ENCODE peak calls at places on chromosomes 16 and 17, in five cellular contexts. One of them, this sample, is unnamed.

GRCh38 chr16:49644143-49644460 is 211.8 kb downstream of the ZNF423 start:
- DNase-seq in lung: no peak
- DNase-seq in B cell: no peak
- DNase-seq in suprapubic skin: no peak
- DNase-seq in psoas muscle: no peak
- DNase-seq in this sample: no peak

GRCh38 chr16:53872248-53873221 is 168.6 kb downstream of the FTO start:
- DNase-seq in suprapubic skin: no peak
- DNase-seq in B cell: no peak
- DNase-seq in lung: no peak
- DNase-seq in psoas muscle: no peak
- DNase-seq in this sample: no peak

GRCh38 chr16:80208015-80208414 is 332.8 kb upstream of the DYNLRB2 start:
- DNase-seq in lung: no peak
- DNase-seq in suprapubic skin: no peak
- DNase-seq in B cell: no peak
- DNase-seq in psoas muscle: no peak
- DNase-seq in this sample: no peak

GRCh38 chr16:66274335-66275110 is 92.0 kb upstream of the CDH5 start:
- DNase-seq in psoas muscle: no peak
- DNase-seq in suprapubic skin: peak
- DNase-seq in B cell: no peak
- DNase-seq in lung: no peak
- DNase-seq in this sample: no peak

GRCh38 chr17:45096141-45096540 is 35.0 kb downstream of the NMT1 start:
- DNase-seq in suprapubic skin: no peak
- DNase-seq in lung: no peak
- DNase-seq in B cell: no peak
- DNase-seq in psoas muscle: no peak
- DNase-seq in this sample: no peak

GRCh38 chr16:49019826-49020401 is 261.7 kb downstream of the CBLN1 start:
- DNase-seq in lung: no peak
- DNase-seq in psoas muscle: no peak
- DNase-seq in suprapubic skin: no peak
- DNase-seq in B cell: no peak
- DNase-seq in this sample: no peak

GRCh38 chr16:59905131-59905530 is 1171.0 kb upstream of the GOT2 start:
- DNase-seq in B cell: no peak
- DNase-seq in suprapubic skin: no peak
- DNase-seq in lung: no peak
- DNase-seq in psoas muscle: no peak
- DNase-seq in this sample: no peak

GRCh38 chr16:31063495-31063842 is 10.6 kb downstream of the ZNF668 start:
- DNase-seq in psoas muscle: no peak
- DNase-seq in suprapubic skin: no peak
- DNase-seq in lung: no peak
- DNase-seq in B cell: no peak
- DNase-seq in this sample: no peak

GRCh38 chr16:88437367-88437964 is 15.6 kb upstream of the ZFPM1 start:
- DNase-seq in psoas muscle: peak
- DNase-seq in B cell: peak
- DNase-seq in lung: peak
- DNase-seq in suprapubic skin: no peak
- DNase-seq in this sample: no peak

GRCh38 chr17:41651625-41652460 is 27.5 kb upstream of the KRT17 start:
- DNase-seq in psoas muscle: peak
- DNase-seq in lung: peak
- DNase-seq in suprapubic skin: no peak
- DNase-seq in B cell: no peak
- DNase-seq in this sample: no peak

GRCh38 chr17:35254107-35254802 is 11.4 kb downstream of the SLFN5 start:
- DNase-seq in suprapubic skin: no peak
- DNase-seq in psoas muscle: no peak
- DNase-seq in lung: peak
- DNase-seq in B cell: no peak
- DNase-seq in this sample: no peak

GRCh38 chr17:80833952-80834895 is 157.4 kb upstream of the CHMP6 start:
- DNase-seq in B cell: no peak
- DNase-seq in lung: no peak
- DNase-seq in suprapubic skin: peak
- DNase-seq in psoas muscle: peak
- DNase-seq in this sample: peak

GRCh38 chr16:74760007-74760767 is 14.4 kb downstream of the FA2H start:
- DNase-seq in lung: no peak
- DNase-seq in suprapubic skin: no peak
- DNase-seq in psoas muscle: no peak
- DNase-seq in B cell: no peak
- DNase-seq in this sample: peak

GRCh38 chr16:28930652-28931051 is 1.1 kb upstream of the CD19 start:
- DNase-seq in lung: no peak
- DNase-seq in suprapubic skin: no peak
- DNase-seq in psoas muscle: no peak
- DNase-seq in B cell: peak
- DNase-seq in this sample: no peak

GRCh38 chr17:68036304-68037147 is 991 bp downstream of the KPNA2 start:
- DNase-seq in lung: no peak
- DNase-seq in psoas muscle: no peak
- DNase-seq in B cell: no peak
- DNase-seq in suprapubic skin: no peak
- DNase-seq in this sample: no peak

GRCh38 chr17:78044280-78044835 is 84.2 kb downstream of the TMC6 start:
- DNase-seq in psoas muscle: no peak
- DNase-seq in lung: no peak
- DNase-seq in suprapubic skin: no peak
- DNase-seq in B cell: no peak
- DNase-seq in this sample: no peak

GRCh38 chr16:70691223-70692129 is 5.6 kb upstream of the MTSS2 start:
- DNase-seq in lung: no peak
- DNase-seq in B cell: no peak
- DNase-seq in suprapubic skin: no peak
- DNase-seq in psoas muscle: peak
- DNase-seq in this sample: peak

GRCh38 chr17:63842173-63842539 is 329 bp downstream of the SMARCD2 start:
- DNase-seq in suprapubic skin: no peak
- DNase-seq in lung: no peak
- DNase-seq in psoas muscle: peak
- DNase-seq in B cell: no peak
- DNase-seq in this sample: no peak

GRCh38 chr16:89688395-89688794 is 1.9 kb downstream of the CDK10 start:
- DNase-seq in suprapubic skin: peak
- DNase-seq in lung: no peak
- DNase-seq in B cell: no peak
- DNase-seq in psoas muscle: no peak
- DNase-seq in this sample: no peak

GRCh38 chr17:30961213-30962188 is 9.3 kb upstream of the RNF135 start:
- DNase-seq in lung: no peak
- DNase-seq in suprapubic skin: peak
- DNase-seq in B cell: peak
- DNase-seq in psoas muscle: peak
- DNase-seq in this sample: no peak

GRCh38 chr16:67541391-67542263 is 13.0 kb downstream of the RIPOR1 start:
- DNase-seq in suprapubic skin: no peak
- DNase-seq in lung: no peak
- DNase-seq in B cell: peak
- DNase-seq in psoas muscle: peak
- DNase-seq in this sample: no peak

DNA sequence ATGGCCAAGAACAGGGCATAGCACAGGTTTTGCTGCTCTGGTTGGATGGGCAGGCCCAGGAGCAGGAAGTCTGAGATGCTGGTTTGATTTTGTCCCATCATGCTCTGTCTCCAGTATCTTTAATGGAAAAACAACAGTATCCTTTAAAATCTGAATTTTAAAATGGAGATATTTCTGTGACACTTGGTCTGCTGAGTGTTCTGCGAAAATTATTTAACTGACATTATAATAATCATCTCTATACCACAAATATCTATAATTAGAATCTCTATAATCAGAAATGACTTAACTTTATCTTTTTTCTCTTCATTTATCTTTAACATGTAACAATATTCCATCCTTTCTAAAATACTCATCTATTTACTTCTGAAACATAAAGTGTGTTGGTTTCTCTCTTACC is at the start of gene OR1E1:
- DNase-seq in psoas muscle: no peak
- DNase-seq in suprapubic skin: no peak
- DNase-seq in B cell: no peak
- DNase-seq in lung: no peak
- DNase-seq in this sample: no peak
- TF ChIP-seq CTCF in psoas muscle: no peak
- TF ChIP-seq CTCF in suprapubic skin: no peak
- TF ChIP-seq CTCF in B cell: no peak
- TF ChIP-seq CTCF in lung: no peak
- TF ChIP-seq CTCF in this sample: no peak

GRCh38 chr16:47018223-47018891 is 44.9 kb upstream of the DNAJA2 start:
- DNase-seq in suprapubic skin: no peak
- DNase-seq in lung: peak
- DNase-seq in B cell: peak
- DNase-seq in psoas muscle: no peak
- DNase-seq in this sample: no peak

GRCh38 chr16:47016700-47017133 is 43.2 kb upstream of the DNAJA2 start:
- DNase-seq in suprapubic skin: no peak
- DNase-seq in B cell: peak
- DNase-seq in lung: peak
- DNase-seq in psoas muscle: no peak
- DNase-seq in this sample: no peak

GRCh38 chr16:47017636-47018035 is 44.2 kb upstream of the DNAJA2 start:
- DNase-seq in psoas muscle: no peak
- DNase-seq in suprapubic skin: no peak
- DNase-seq in lung: no peak
- DNase-seq in B cell: no peak
- DNase-seq in this sample: no peak

GRCh38 chr16:47013910-47014309 is 40.4 kb upstream of the DNAJA2 start:
- DNase-seq in lung: no peak
- DNase-seq in psoas muscle: no peak
- DNase-seq in B cell: no peak
- DNase-seq in suprapubic skin: no peak
- DNase-seq in this sample: no peak

GRCh38 chr16:47019563-47019962 is 46.1 kb upstream of the DNAJA2 start:
- DNase-seq in lung: no peak
- DNase-seq in B cell: no peak
- DNase-seq in psoas muscle: no peak
- DNase-seq in suprapubic skin: no peak
- DNase-seq in this sample: no peak
- TF ChIP-seq CTCF in lung: no peak
- TF ChIP-seq CTCF in B cell: peak
- TF ChIP-seq CTCF in psoas muscle: no peak
- TF ChIP-seq CTCF in suprapubic skin: no peak
- TF ChIP-seq CTCF in this sample: peak

GRCh38 chr17:71472809-71473789 is 647.7 kb upstream of the SOX9 start:
- DNase-seq in psoas muscle: no peak
- DNase-seq in lung: no peak
- DNase-seq in B cell: no peak
- DNase-seq in suprapubic skin: no peak
- DNase-seq in this sample: no peak
- TF ChIP-seq CTCF in psoas muscle: peak
- TF ChIP-seq CTCF in lung: no peak
- TF ChIP-seq CTCF in B cell: no peak
- TF ChIP-seq CTCF in suprapubic skin: peak
- TF ChIP-seq CTCF in this sample: peak

GRCh38 chr16:85452364-85453178 is 160.6 kb upstream of the GSE1 start:
- DNase-seq in B cell: no peak
- DNase-seq in suprapubic skin: no peak
- DNase-seq in lung: no peak
- DNase-seq in psoas muscle: no peak
- DNase-seq in this sample: no peak
- TF ChIP-seq CTCF in B cell: no peak
- TF ChIP-seq CTCF in suprapubic skin: no peak
- TF ChIP-seq CTCF in lung: no peak
- TF ChIP-seq CTCF in psoas muscle: no peak
- TF ChIP-seq CTCF in this sample: no peak